ENCODE peak calls at places on chromosomes 7 and 10, in eight cellular contexts. One of them, this sample, is unnamed.

GRCh38 chr10:45224219-45224841 is 91.1 kb downstream of the OR13A1 start:
- DNase-seq in ascending aorta: no peak
- DNase-seq in hepatocyte: no peak
- DNase-seq in psoas muscle: peak
- DNase-seq in tibial artery: no peak
- DNase-seq in nephron progenitor cell: no peak
- DNase-seq in HCT116: no peak
- DNase-seq in Calu3: no peak
- DNase-seq in this sample: no peak

GRCh38 chr7:45237788-45238461 is 80.3 kb downstream of the RAMP3 start:
- DNase-seq in ascending aorta: no peak
- DNase-seq in hepatocyte: no peak
- DNase-seq in psoas muscle: no peak
- DNase-seq in tibial artery: no peak
- DNase-seq in nephron progenitor cell: peak
- DNase-seq in HCT116: no peak
- DNase-seq in Calu3: no peak
- DNase-seq in this sample: no peak

GRCh38 chr10:110852255-110852896 is 19.4 kb upstream of the PDCD4 start:
- DNase-seq in ascending aorta: no peak
- DNase-seq in hepatocyte: peak
- DNase-seq in psoas muscle: no peak
- DNase-seq in tibial artery: no peak
- DNase-seq in nephron progenitor cell: no peak
- DNase-seq in HCT116: peak
- DNase-seq in Calu3: peak
- DNase-seq in this sample: peak

GRCh38 chr7:37281368-37282092 is 167.1 kb downstream of the ELMO1 start:
- DNase-seq in ascending aorta: no peak
- DNase-seq in hepatocyte: no peak
- DNase-seq in psoas muscle: no peak
- DNase-seq in tibial artery: no peak
- DNase-seq in nephron progenitor cell: no peak
- DNase-seq in HCT116: no peak
- DNase-seq in Calu3: no peak
- DNase-seq in this sample: no peak

GRCh38 chr10:49107111-49107889 is 8.0 kb downstream of the VSTM4 start:
- DNase-seq in ascending aorta: no peak
- DNase-seq in hepatocyte: no peak
- DNase-seq in psoas muscle: no peak
- DNase-seq in tibial artery: no peak
- DNase-seq in nephron progenitor cell: no peak
- DNase-seq in HCT116: no peak
- DNase-seq in Calu3: no peak
- DNase-seq in this sample: no peak

GRCh38 chr7:155745737-155746136 is 66.5 kb downstream of the SHH start:
- DNase-seq in ascending aorta: no peak
- DNase-seq in hepatocyte: no peak
- DNase-seq in psoas muscle: no peak
- DNase-seq in tibial artery: no peak
- DNase-seq in nephron progenitor cell: no peak
- DNase-seq in HCT116: no peak
- DNase-seq in Calu3: no peak
- DNase-seq in this sample: no peak

GRCh38 chr7:2224491-2224928 is 8.2 kb downstream of the MAD1L1 start:
- DNase-seq in ascending aorta: no peak
- DNase-seq in hepatocyte: no peak
- DNase-seq in psoas muscle: no peak
- DNase-seq in tibial artery: no peak
- DNase-seq in nephron progenitor cell: no peak
- DNase-seq in HCT116: no peak
- DNase-seq in Calu3: no peak
- DNase-seq in this sample: no peak

GRCh38 chr10:57830877-57831535 is 436.7 kb downstream of the IPMK start:
- DNase-seq in ascending aorta: no peak
- DNase-seq in hepatocyte: no peak
- DNase-seq in psoas muscle: no peak
- DNase-seq in tibial artery: no peak
- DNase-seq in nephron progenitor cell: no peak
- DNase-seq in HCT116: no peak
- DNase-seq in Calu3: no peak
- DNase-seq in this sample: no peak

GRCh38 chr7:122219253-122219865 is 75.3 kb upstream of the AASS start:
- DNase-seq in ascending aorta: no peak
- DNase-seq in hepatocyte: peak
- DNase-seq in psoas muscle: no peak
- DNase-seq in tibial artery: no peak
- DNase-seq in nephron progenitor cell: no peak
- DNase-seq in HCT116: peak
- DNase-seq in Calu3: peak
- DNase-seq in this sample: peak

GRCh38 chr10:103394180-103394579 is 2.1 kb downstream of the ATP5MK start:
- DNase-seq in ascending aorta: no peak
- DNase-seq in hepatocyte: no peak
- DNase-seq in psoas muscle: no peak
- DNase-seq in tibial artery: no peak
- DNase-seq in nephron progenitor cell: no peak
- DNase-seq in HCT116: no peak
- DNase-seq in Calu3: no peak
- DNase-seq in this sample: no peak

GRCh38 chr7:33351709-33352108 is 222.3 kb downstream of the BBS9 start:
- DNase-seq in ascending aorta: no peak
- DNase-seq in hepatocyte: no peak
- DNase-seq in psoas muscle: no peak
- DNase-seq in tibial artery: no peak
- DNase-seq in nephron progenitor cell: no peak
- DNase-seq in HCT116: no peak
- DNase-seq in Calu3: no peak
- DNase-seq in this sample: no peak

GRCh38 chr10:62278461-62278910 is 9.8 kb upstream of the RTKN2 start:
- DNase-seq in ascending aorta: no peak
- DNase-seq in hepatocyte: no peak
- DNase-seq in psoas muscle: no peak
- DNase-seq in tibial artery: no peak
- DNase-seq in nephron progenitor cell: no peak
- DNase-seq in HCT116: no peak
- DNase-seq in Calu3: no peak
- DNase-seq in this sample: no peak

GRCh38 chr10:24360286-24361127 is 151.6 kb downstream of the KIAA1217 start:
- DNase-seq in ascending aorta: no peak
- DNase-seq in hepatocyte: peak
- DNase-seq in psoas muscle: peak
- DNase-seq in tibial artery: no peak
- DNase-seq in nephron progenitor cell: peak
- DNase-seq in HCT116: peak
- DNase-seq in Calu3: peak
- DNase-seq in this sample: peak

GRCh38 chr10:34834274-34834673 is 19.2 kb upstream of the PARD3 start:
- DNase-seq in ascending aorta: no peak
- DNase-seq in hepatocyte: no peak
- DNase-seq in psoas muscle: peak
- DNase-seq in tibial artery: no peak
- DNase-seq in nephron progenitor cell: no peak
- DNase-seq in HCT116: no peak
- DNase-seq in Calu3: no peak
- DNase-seq in this sample: peak

GRCh38 chr10:89151857-89152256 is 55.3 kb downstream of the CH25H start:
- DNase-seq in ascending aorta: no peak
- DNase-seq in hepatocyte: no peak
- DNase-seq in psoas muscle: no peak
- DNase-seq in tibial artery: no peak
- DNase-seq in nephron progenitor cell: no peak
- DNase-seq in HCT116: no peak
- DNase-seq in Calu3: no peak
- DNase-seq in this sample: no peak

GRCh38 chr7:18116661-18117060 is 89.0 kb upstream of the PRPS1L1 start:
- DNase-seq in ascending aorta: no peak
- DNase-seq in hepatocyte: no peak
- DNase-seq in psoas muscle: no peak
- DNase-seq in tibial artery: no peak
- DNase-seq in nephron progenitor cell: no peak
- DNase-seq in HCT116: no peak
- DNase-seq in Calu3: no peak
- DNase-seq in this sample: no peak

GRCh38 chr10:103648231-103648950 is 154.9 kb downstream of the NEURL1 start:
- DNase-seq in ascending aorta: no peak
- DNase-seq in hepatocyte: peak
- DNase-seq in psoas muscle: peak
- DNase-seq in tibial artery: no peak
- DNase-seq in nephron progenitor cell: no peak
- DNase-seq in HCT116: no peak
- DNase-seq in Calu3: no peak
- DNase-seq in this sample: no peak

GRCh38 chr7:43646603-43647313 is 63.9 kb downstream of the STK17A start:
- DNase-seq in ascending aorta: no peak
- DNase-seq in hepatocyte: no peak
- DNase-seq in psoas muscle: no peak
- DNase-seq in tibial artery: peak
- DNase-seq in nephron progenitor cell: no peak
- DNase-seq in HCT116: no peak
- DNase-seq in Calu3: no peak
- DNase-seq in this sample: peak

GRCh38 chr10:102831322-102832071 is 5.7 kb downstream of the CYP17A1 start:
- DNase-seq in ascending aorta: no peak
- DNase-seq in hepatocyte: no peak
- DNase-seq in psoas muscle: no peak
- DNase-seq in tibial artery: no peak
- DNase-seq in nephron progenitor cell: no peak
- DNase-seq in HCT116: no peak
- DNase-seq in Calu3: no peak
- DNase-seq in this sample: no peak

GRCh38 chr10:68082815-68083395 is 7.8 kb upstream of the HERC4 start:
- DNase-seq in ascending aorta: no peak
- DNase-seq in hepatocyte: no peak
- DNase-seq in psoas muscle: no peak
- DNase-seq in tibial artery: no peak
- DNase-seq in nephron progenitor cell: no peak
- DNase-seq in HCT116: no peak
- DNase-seq in Calu3: no peak
- DNase-seq in this sample: peak

GRCh38 chr10:28839600-28840007 is 162.3 kb downstream of the BAMBI start:
- DNase-seq in ascending aorta: no peak
- DNase-seq in hepatocyte: peak
- DNase-seq in psoas muscle: no peak
- DNase-seq in tibial artery: no peak
- DNase-seq in nephron progenitor cell: no peak
- DNase-seq in HCT116: peak
- DNase-seq in Calu3: peak
- DNase-seq in this sample: peak

GRCh38 chr7:45242698-45243097 is 85.1 kb downstream of the RAMP3 start:
- DNase-seq in ascending aorta: no peak
- DNase-seq in hepatocyte: no peak
- DNase-seq in psoas muscle: no peak
- DNase-seq in tibial artery: no peak
- DNase-seq in nephron progenitor cell: no peak
- DNase-seq in HCT116: no peak
- DNase-seq in Calu3: no peak
- DNase-seq in this sample: no peak

DNA sequence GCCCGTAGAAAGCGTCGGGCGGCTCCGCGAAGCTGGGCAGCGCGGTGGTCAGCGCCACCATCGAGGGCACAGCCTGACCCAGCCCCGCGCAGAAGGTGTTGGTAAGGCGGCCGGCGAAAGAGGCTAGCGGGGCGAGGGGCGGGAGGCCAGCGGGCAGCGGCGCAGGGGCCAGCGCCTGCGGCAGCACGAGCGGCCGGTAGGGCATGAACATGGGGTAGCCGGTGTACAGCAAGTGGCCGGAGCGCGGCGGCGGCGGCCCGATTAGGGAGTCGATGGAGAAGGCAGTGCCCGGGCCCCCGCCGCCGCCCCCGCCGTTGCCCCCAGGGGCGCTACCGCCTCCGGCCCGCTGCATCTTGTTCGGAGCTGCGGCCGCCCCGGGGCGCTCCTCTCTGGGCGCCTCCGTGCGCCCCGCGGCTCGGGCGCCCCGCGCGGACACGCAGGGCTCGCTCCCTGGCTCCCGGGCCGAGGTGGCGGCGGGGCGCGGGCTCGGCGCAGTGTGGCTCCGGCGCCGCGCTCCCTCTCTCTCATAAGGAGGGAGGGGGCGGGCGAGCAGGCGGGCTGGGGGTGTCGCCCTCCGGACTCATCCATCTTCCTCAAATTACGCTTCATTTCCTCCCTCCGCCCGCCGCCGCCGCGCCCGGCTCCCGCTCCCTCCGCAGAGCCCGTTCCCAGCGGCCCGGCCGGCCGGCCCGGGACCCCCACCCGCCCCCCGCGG is at the start of gene GBX1:
- DNase-seq in ascending aorta: no peak
- DNase-seq in hepatocyte: peak
- DNase-seq in psoas muscle: peak
- DNase-seq in tibial artery: no peak
- DNase-seq in nephron progenitor cell: peak
- DNase-seq in HCT116: no peak
- DNase-seq in Calu3: peak
- DNase-seq in this sample: no peak
- TF ChIP-seq CTCF in ascending aorta: no peak
- TF ChIP-seq CTCF in hepatocyte: no peak
- TF ChIP-seq CTCF in psoas muscle: no peak
- TF ChIP-seq CTCF in tibial artery: no peak
- TF ChIP-seq CTCF in nephron progenitor cell: no peak
- TF ChIP-seq CTCF in HCT116: no peak
- TF ChIP-seq CTCF in Calu3: no peak
- TF ChIP-seq CTCF in this sample: no peak

GRCh38 chr7:142131439-142131838 is 19.9 kb downstream of the MGAM2 start:
- DNase-seq in ascending aorta: no peak
- DNase-seq in hepatocyte: no peak
- DNase-seq in psoas muscle: no peak
- DNase-seq in tibial artery: no peak
- DNase-seq in nephron progenitor cell: no peak
- DNase-seq in HCT116: no peak
- DNase-seq in Calu3: no peak
- DNase-seq in this sample: no peak
- TF ChIP-seq CTCF in ascending aorta: no peak
- TF ChIP-seq CTCF in hepatocyte: no peak
- TF ChIP-seq CTCF in psoas muscle: no peak
- TF ChIP-seq CTCF in tibial artery: no peak
- TF ChIP-seq CTCF in nephron progenitor cell: no peak
- TF ChIP-seq CTCF in HCT116: no peak
- TF ChIP-seq CTCF in Calu3: no peak
- TF ChIP-seq CTCF in this sample: no peak

GRCh38 chr7:134254311-134254710 is 62.4 kb downstream of the SLC35B4 start:
- DNase-seq in ascending aorta: no peak
- DNase-seq in hepatocyte: no peak
- DNase-seq in psoas muscle: no peak
- DNase-seq in tibial artery: no peak
- DNase-seq in nephron progenitor cell: no peak
- DNase-seq in HCT116: peak
- DNase-seq in Calu3: no peak
- DNase-seq in this sample: peak
- TF ChIP-seq CTCF in ascending aorta: no peak
- TF ChIP-seq CTCF in hepatocyte: no peak
- TF ChIP-seq CTCF in psoas muscle: no peak
- TF ChIP-seq CTCF in tibial artery: no peak
- TF ChIP-seq CTCF in nephron progenitor cell: no peak
- TF ChIP-seq CTCF in HCT116: no peak
- TF ChIP-seq CTCF in Calu3: no peak
- TF ChIP-seq CTCF in this sample: no peak

DNA sequence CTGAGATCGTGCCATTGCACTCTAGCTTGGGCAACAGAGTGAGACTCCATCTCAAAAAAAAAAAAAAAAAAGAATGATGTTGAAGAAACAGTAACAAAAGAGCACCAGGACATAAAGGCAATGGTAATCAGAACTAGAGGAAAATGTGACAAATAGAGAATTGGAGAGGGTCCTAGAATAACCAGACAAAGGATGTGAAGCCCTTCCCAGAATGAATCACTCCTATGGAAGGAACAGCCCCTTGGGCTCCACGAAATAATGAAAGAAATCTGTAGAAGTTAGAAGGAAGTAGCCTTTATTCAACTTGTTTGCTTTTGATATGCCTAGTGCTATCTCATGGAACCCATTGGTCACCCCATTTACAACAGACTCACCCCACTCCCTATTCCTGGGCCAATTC is 169.2 kb downstream of the SUGCT start:
- DNase-seq in ascending aorta: no peak
- DNase-seq in hepatocyte: no peak
- DNase-seq in psoas muscle: no peak
- DNase-seq in tibial artery: no peak
- DNase-seq in nephron progenitor cell: no peak
- DNase-seq in HCT116: no peak
- DNase-seq in Calu3: no peak
- DNase-seq in this sample: no peak
- TF ChIP-seq CTCF in ascending aorta: no peak
- TF ChIP-seq CTCF in hepatocyte: no peak
- TF ChIP-seq CTCF in psoas muscle: no peak
- TF ChIP-seq CTCF in tibial artery: no peak
- TF ChIP-seq CTCF in nephron progenitor cell: no peak
- TF ChIP-seq CTCF in HCT116: no peak
- TF ChIP-seq CTCF in Calu3: no peak
- TF ChIP-seq CTCF in this sample: no peak

This sample was measured in MCF 10A.